ENCODE peak calls at places on chromosomes 4 and X, in seven cellular contexts. X is body of pancreas, A is breast epithelium, W is stomach, C is GM12878, L is spleen, M is endothelial cell of umbilical vein. S is an unnamed sample.

GRCh38 chr4:63965875-63966274 is 443.4 kb downstream of the TECRL start:
- DNase-seq in W (no peak), A (no peak), L (no peak), M (no peak), C (no peak), X (no peak), S (no peak)

GRCh38 chrX:18886344-18887161 is 97.4 kb downstream of the PHKA2 start:
- DNase-seq in W (peak; percentile 68), X (peak; percentile 74), A (peak; percentile 75), M (peak; percentile 59), L (peak; percentile 90), C (peak; percentile 66), S (peak; percentile 92)

GRCh38 chr4:60042941-60043340 is 1157.2 kb upstream of the ADGRL3 start:
- DNase-seq in X (no peak), W (no peak), L (no peak), C (no peak), M (no peak), A (no peak), S (no peak)

GRCh38 chr4:169099775-169100180 is 89.7 kb upstream of the CBR4 start:
- DNase-seq in X (no peak), A (no peak), W (no peak), M (peak; percentile 42), C (peak; percentile 34), L (no peak), S (no peak)

GRCh38 chrX:40622741-40623536 is at the start of gene MPC1L:
- DNase-seq in L (no peak), A (no peak), W (no peak), M (no peak), C (no peak), X (no peak), S (no peak)

GRCh38 chrX:74117962-74118361 is 186.0 kb upstream of the ZCCHC13 start:
- DNase-seq in L (no peak), W (no peak), M (no peak), A (no peak), C (no peak), X (no peak), S (no peak)

GRCh38 chr4:19651481-19651880 is 600.2 kb upstream of the SLIT2 start:
- DNase-seq in W (no peak), M (no peak), X (no peak), A (no peak), C (no peak), L (no peak), S (no peak)

GRCh38 chr4:53601251-53601764 is 10.0 kb upstream of the LNX1 start:
- DNase-seq in A (peak; percentile 30), W (no peak), M (peak; percentile 22), L (no peak), C (no peak), X (peak; percentile 65), S (peak; percentile 89)

GRCh38 chrX:74346124-74346523 is 42.1 kb downstream of the ZCCHC13 start:
- DNase-seq in X (no peak), M (no peak), C (no peak), A (no peak), L (no peak), W (no peak), S (no peak)

GRCh38 chr4:1991087-1991486 is 17.7 kb downstream of the NELFA start:
- DNase-seq in L (peak; percentile 15), A (no peak), W (no peak), X (no peak), C (no peak), M (no peak), S (no peak)

GRCh38 chrX:56281789-56282188 is 49.6 kb downstream of the KLF8 start:
- DNase-seq in X (no peak), M (peak; percentile 20), C (no peak), L (no peak), A (no peak), W (no peak), S (no peak)

GRCh38 chr4:15202481-15202880 is 200.2 kb downstream of the CPEB2 start:
- DNase-seq in L (no peak), M (no peak), A (no peak), X (no peak), W (no peak), C (no peak), S (no peak)
- TF ChIP-seq POLR2A in L (no peak), M (no peak), A (no peak), X (no peak), W (no peak), C (no peak), S (no peak)

GRCh38 chr4:130568746-130569145 is 1472.8 kb downstream of the C4orf33 start:
- DNase-seq in X (no peak), M (no peak), W (no peak), L (no peak), A (no peak), C (no peak), S (no peak)

GRCh38 chr4:130563891-130564418 is 1468.0 kb downstream of the C4orf33 start:
- DNase-seq in C (no peak), M (no peak), W (no peak), L (no peak), X (no peak), A (no peak), S (no peak)

GRCh38 chr4:130559268-130559667 is 1463.3 kb downstream of the C4orf33 start:
- DNase-seq in X (no peak), C (no peak), A (no peak), M (no peak), L (no peak), W (no peak), S (no peak)

GRCh38 chr4:130563185-130563890 is 1467.4 kb downstream of the C4orf33 start:
- DNase-seq in C (no peak), X (peak; percentile 63), M (peak; percentile 73), W (peak; percentile 30), L (no peak), A (peak; percentile 25), S (no peak)
- H3K4me3 ChIP-seq in C (no peak overlapping the region), X (peak overlapping the region; percentile 19), M (peak overlapping the region; percentile 25), W (peak overlapping the region; percentile 29), L (no peak overlapping the region), A (peak overlapping the region; percentile 14), S (peak overlapping the region; percentile 45)

DNA sequence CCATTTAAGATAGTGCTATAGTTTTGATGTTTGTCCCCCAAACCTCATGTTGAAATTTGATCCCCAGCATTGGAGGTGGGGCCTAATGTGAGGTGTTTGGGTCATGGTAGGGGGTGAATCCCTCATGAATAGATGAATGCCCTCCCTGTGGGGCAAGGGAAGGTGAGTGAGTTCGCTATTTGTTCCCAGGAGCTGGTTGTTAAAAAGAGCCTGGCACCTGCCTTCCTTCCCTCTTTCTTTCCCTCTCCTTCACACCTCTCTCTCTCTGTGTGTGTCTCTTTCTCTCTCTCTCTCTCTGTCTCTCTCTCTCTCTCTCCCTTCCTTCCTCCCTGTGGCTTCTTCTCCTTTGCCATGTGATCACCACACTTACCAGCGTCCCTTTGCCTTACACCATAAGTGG is 160.7 kb downstream of the AASDH start:
- DNase-seq in X (no peak), L (no peak), C (no peak), A (no peak), W (no peak), M (no peak), S (no peak)
- H3K27me3 ChIP-seq in X (no peaks in the 10 kb centered on the region), L (no peaks in the 10 kb centered on the region), C (no peaks in the 10 kb centered on the region), A (no peaks in the 10 kb centered on the region), W (no peaks in the 10 kb centered on the region), M (no peaks in the 10 kb centered on the region), S (no peaks in the 10 kb centered on the region)

GRCh38 chrX:1491851-1492349 is 39.2 kb upstream of the ASMTL start:
- DNase-seq in C (peak; percentile 87), A (no peak), W (no peak), L (peak; percentile 71), M (no peak), X (no peak), S (no peak)

GRCh38 chrX:1492421-1493012 is 39.8 kb upstream of the ASMTL start:
- DNase-seq in M (no peak), X (no peak), A (no peak), L (peak; percentile 58), C (no peak), W (no peak), S (no peak)

GRCh38 chrX:1493317-1493856 is 40.7 kb upstream of the ASMTL start:
- DNase-seq in X (no peak), A (no peak), W (no peak), L (no peak), C (no peak), M (no peak), S (no peak)

GRCh38 chrX:1493877-1494510 is 41.3 kb upstream of the ASMTL start:
- DNase-seq in L (peak; percentile 83), C (no peak), M (no peak), A (no peak), W (no peak), X (no peak), S (no peak)

GRCh38 chrX:1496076-1496475 is 40.9 kb downstream of the P2RY8 start:
- DNase-seq in M (no peak), A (no peak), W (no peak), L (peak; percentile 61), C (no peak), X (no peak), S (no peak)
- TF ChIP-seq POLR2A in M (no peak), A (no peak), W (no peak), L (no peak), C (no peak), X (no peak), S (no peak)

DNA sequence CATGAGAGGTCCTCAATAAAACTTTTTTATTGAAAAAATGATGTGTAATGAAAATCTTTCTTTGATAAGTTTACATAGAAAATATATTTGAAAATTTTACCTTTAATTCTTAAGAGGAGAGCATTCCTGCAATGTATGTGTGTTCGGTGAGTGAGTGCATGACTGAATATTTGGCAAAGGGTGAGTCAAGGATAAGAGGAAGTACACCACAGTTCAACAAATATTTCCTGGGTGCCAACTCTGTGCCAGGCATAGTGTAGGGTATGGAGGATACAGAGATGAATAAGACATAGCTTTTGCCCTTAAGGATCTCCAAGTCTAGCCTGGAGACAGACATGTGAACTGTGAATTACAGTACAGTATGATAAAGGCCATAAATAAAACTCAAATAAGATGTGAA is 84.7 kb upstream of the GPR101 start:
- DNase-seq in L (no peak), W (no peak), X (no peak), A (no peak), M (no peak), C (no peak), S (no peak)
- H3K4me3 ChIP-seq in L (no peak overlapping the region), W (no peak overlapping the region), X (no peak overlapping the region), A (no peak overlapping the region), M (no peak overlapping the region), C (no peak overlapping the region), S (no peak overlapping the region)

GRCh38 chr4:17189322-17189721 is 290.9 kb upstream of the LDB2 start:
- DNase-seq in X (no peak), A (no peak), W (no peak), C (no peak), L (no peak), M (no peak), S (no peak)
- H3K27me3 ChIP-seq in X (no peaks in the 10 kb centered on the region), A (no peaks in the 10 kb centered on the region), W (no peaks in the 10 kb centered on the region), C (no peaks in the 10 kb centered on the region), L (no peaks in the 10 kb centered on the region), M (no peaks in the 10 kb centered on the region), S (no peaks in the 10 kb centered on the region)

GRCh38 chr4:10092481-10093272 is 23.9 kb downstream of the WDR1 start:
- DNase-seq in W (no peak), X (no peak), L (peak; percentile 72), A (no peak), M (no peak), C (no peak), S (no peak)
- TF ChIP-seq POLR2A in W (no peak), X (no peak), L (no peak), A (no peak), M (no peak), C (peak; percentile 15), S (no peak)

GRCh38 chr4:37244583-37245390 is at the start of gene NWD2:
- DNase-seq in M (no peak), C (no peak), X (no peak), L (no peak), A (no peak), W (no peak), S (no peak)
- H3K4me3 ChIP-seq in M (no peak within 1 kb of the TSS), C (no peak within 1 kb of the TSS), X (no peak within 1 kb of the TSS), L (no peak within 1 kb of the TSS), A (peak within 1 kb of the TSS; percentile 17), W (peak within 1 kb of the TSS; percentile 25), S (peak within 1 kb of the TSS; percentile 38)